ENCODE peak calls at places on chromosomes 3 and 15, in ten cellular contexts. One of them, this sample, is unnamed.

GRCh38 chr15:70490838-70491155 is 272.6 kb downstream of the UACA start:
- DNase-seq in keratinocyte: no peak
- DNase-seq in lung: no peak
- DNase-seq in endodermal cell: no peak
- DNase-seq in heart left ventricle: peak; percentile 2
- DNase-seq in psoas muscle: no peak
- DNase-seq in tibial nerve: no peak
- DNase-seq in fibroblast of the aortic adventitia: no peak
- DNase-seq in AG10803: no peak
- DNase-seq in PC-3: no peak
- DNase-seq in this sample: no peak

GRCh38 chr15:40105517-40106202 is 3.0 kb downstream of the BMF start:
- DNase-seq in heart left ventricle: no peak
- DNase-seq in fibroblast of the aortic adventitia: no peak
- DNase-seq in AG10803: no peak
- DNase-seq in keratinocyte: no peak
- DNase-seq in psoas muscle: no peak
- DNase-seq in tibial nerve: no peak
- DNase-seq in lung: no peak
- DNase-seq in endodermal cell: no peak
- DNase-seq in PC-3: no peak
- DNase-seq in this sample: no peak

GRCh38 chr3:170420307-170420821 is 1.7 kb downstream of the CLDN11 start:
- DNase-seq in tibial nerve: no peak
- DNase-seq in psoas muscle: no peak
- DNase-seq in fibroblast of the aortic adventitia: peak; percentile 55
- DNase-seq in heart left ventricle: no peak
- DNase-seq in endodermal cell: peak; percentile 83
- DNase-seq in PC-3: no peak
- DNase-seq in keratinocyte: no peak
- DNase-seq in lung: no peak
- DNase-seq in AG10803: peak; percentile 44
- DNase-seq in this sample: no peak

GRCh38 chr3:99499235-99499798 is 139.1 kb upstream of the COL8A1 start:
- DNase-seq in lung: no peak
- DNase-seq in PC-3: peak; percentile 77
- DNase-seq in endodermal cell: peak; percentile 77
- DNase-seq in fibroblast of the aortic adventitia: peak; percentile 81
- DNase-seq in heart left ventricle: peak; percentile 46
- DNase-seq in psoas muscle: no peak
- DNase-seq in AG10803: peak; percentile 73
- DNase-seq in tibial nerve: no peak
- DNase-seq in keratinocyte: peak; percentile 5
- DNase-seq in this sample: no peak

GRCh38 chr15:67807836-67808235 is 17.5 kb upstream of the SKOR1 start:
- DNase-seq in fibroblast of the aortic adventitia: no peak
- DNase-seq in lung: no peak
- DNase-seq in heart left ventricle: no peak
- DNase-seq in PC-3: no peak
- DNase-seq in tibial nerve: no peak
- DNase-seq in AG10803: no peak
- DNase-seq in endodermal cell: peak; percentile 10
- DNase-seq in psoas muscle: no peak
- DNase-seq in keratinocyte: no peak
- DNase-seq in this sample: no peak

GRCh38 chr15:50848349-50848748 is 60.1 kb upstream of the AP4E1 start:
- DNase-seq in AG10803: no peak
- DNase-seq in tibial nerve: no peak
- DNase-seq in psoas muscle: no peak
- DNase-seq in lung: no peak
- DNase-seq in PC-3: no peak
- DNase-seq in endodermal cell: no peak
- DNase-seq in keratinocyte: no peak
- DNase-seq in fibroblast of the aortic adventitia: no peak
- DNase-seq in heart left ventricle: no peak
- DNase-seq in this sample: no peak

GRCh38 chr3:9074079-9074478 is 110.8 kb upstream of the RAD18 start:
- DNase-seq in endodermal cell: no peak
- DNase-seq in tibial nerve: no peak
- DNase-seq in AG10803: peak; percentile 67
- DNase-seq in lung: no peak
- DNase-seq in PC-3: no peak
- DNase-seq in psoas muscle: no peak
- DNase-seq in fibroblast of the aortic adventitia: peak; percentile 52
- DNase-seq in keratinocyte: no peak
- DNase-seq in heart left ventricle: no peak
- DNase-seq in this sample: no peak

GRCh38 chr3:8644748-8645390 is at the start of gene SSUH2:
- DNase-seq in tibial nerve: no peak
- DNase-seq in heart left ventricle: no peak
- DNase-seq in keratinocyte: no peak
- DNase-seq in fibroblast of the aortic adventitia: no peak
- DNase-seq in endodermal cell: no peak
- DNase-seq in AG10803: no peak
- DNase-seq in psoas muscle: no peak
- DNase-seq in lung: no peak
- DNase-seq in PC-3: no peak
- DNase-seq in this sample: no peak

GRCh38 chr3:194806991-194807685 is 121.5 kb downstream of the FAM43A start:
- DNase-seq in AG10803: peak; percentile 67
- DNase-seq in tibial nerve: no peak
- DNase-seq in heart left ventricle: no peak
- DNase-seq in keratinocyte: no peak
- DNase-seq in endodermal cell: peak; percentile 21
- DNase-seq in PC-3: no peak
- DNase-seq in lung: no peak
- DNase-seq in psoas muscle: no peak
- DNase-seq in fibroblast of the aortic adventitia: peak; percentile 51
- DNase-seq in this sample: no peak

GRCh38 chr3:191356586-191357439 is 26.5 kb upstream of the UTS2B start:
- DNase-seq in psoas muscle: no peak
- DNase-seq in endodermal cell: peak; percentile 51
- DNase-seq in heart left ventricle: peak; percentile 54
- DNase-seq in fibroblast of the aortic adventitia: peak; percentile 87
- DNase-seq in keratinocyte: peak; percentile 67
- DNase-seq in lung: peak; percentile 34
- DNase-seq in AG10803: peak; percentile 73
- DNase-seq in tibial nerve: no peak
- DNase-seq in PC-3: peak; percentile 77
- DNase-seq in this sample: no peak

GRCh38 chr3:43071313-43071893 is 34.5 kb downstream of the POMGNT2 start:
- DNase-seq in keratinocyte: no peak
- DNase-seq in PC-3: peak; percentile 49
- DNase-seq in fibroblast of the aortic adventitia: no peak
- DNase-seq in tibial nerve: no peak
- DNase-seq in AG10803: no peak
- DNase-seq in psoas muscle: no peak
- DNase-seq in endodermal cell: peak; percentile 82
- DNase-seq in heart left ventricle: no peak
- DNase-seq in lung: no peak
- DNase-seq in this sample: no peak

GRCh38 chr3:40009991-40010390 is 200.6 kb downstream of the MYRIP start:
- DNase-seq in psoas muscle: no peak
- DNase-seq in PC-3: no peak
- DNase-seq in lung: no peak
- DNase-seq in keratinocyte: no peak
- DNase-seq in endodermal cell: no peak
- DNase-seq in tibial nerve: no peak
- DNase-seq in heart left ventricle: no peak
- DNase-seq in AG10803: no peak
- DNase-seq in fibroblast of the aortic adventitia: peak; percentile 23
- DNase-seq in this sample: no peak

GRCh38 chr15:78934063-78935023 is 10.5 kb downstream of the CTSH start:
- DNase-seq in lung: no peak
- DNase-seq in AG10803: no peak
- DNase-seq in keratinocyte: no peak
- DNase-seq in fibroblast of the aortic adventitia: peak; percentile 79
- DNase-seq in psoas muscle: peak; percentile 52
- DNase-seq in PC-3: no peak
- DNase-seq in endodermal cell: peak; percentile 43
- DNase-seq in heart left ventricle: peak; percentile 47
- DNase-seq in tibial nerve: no peak
- DNase-seq in this sample: no peak

GRCh38 chr3:63364495-63364894 is 86.4 kb downstream of the SYNPR start:
- DNase-seq in heart left ventricle: no peak
- DNase-seq in psoas muscle: no peak
- DNase-seq in endodermal cell: no peak
- DNase-seq in PC-3: peak; percentile 63
- DNase-seq in lung: no peak
- DNase-seq in tibial nerve: no peak
- DNase-seq in fibroblast of the aortic adventitia: peak; percentile 73
- DNase-seq in AG10803: peak; percentile 46
- DNase-seq in keratinocyte: peak; percentile 23
- DNase-seq in this sample: no peak

DNA sequence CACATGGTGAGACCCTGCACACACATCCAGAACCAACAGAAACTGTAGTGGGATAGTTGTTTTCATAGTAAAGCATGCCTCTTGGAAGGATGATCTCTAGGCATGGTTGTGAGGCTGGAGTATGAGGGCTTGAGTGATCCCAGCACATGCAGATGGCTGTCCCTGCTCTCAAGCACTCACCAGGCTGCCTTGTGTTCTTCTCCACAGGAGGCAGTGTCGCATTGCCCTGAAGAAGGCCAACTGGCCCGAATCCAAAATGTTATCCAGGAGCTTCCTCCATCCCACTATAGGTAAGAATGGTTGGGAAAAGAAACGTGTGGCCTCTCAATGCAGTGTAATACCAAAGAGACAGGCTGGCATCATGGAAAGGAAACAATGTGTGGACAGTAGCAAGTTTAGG is 82.7 kb downstream of the TMEM39A start:
- DNase-seq in endodermal cell: no peak
- DNase-seq in lung: no peak
- DNase-seq in heart left ventricle: no peak
- DNase-seq in tibial nerve: no peak
- DNase-seq in fibroblast of the aortic adventitia: no peak
- DNase-seq in AG10803: no peak
- DNase-seq in psoas muscle: no peak
- DNase-seq in PC-3: peak; percentile 39
- DNase-seq in keratinocyte: no peak
- DNase-seq in this sample: no peak
- TF ChIP-seq CTCF in endodermal cell: peak; percentile 40
- TF ChIP-seq CTCF in lung: no peak
- TF ChIP-seq CTCF in heart left ventricle: peak; percentile 14
- TF ChIP-seq CTCF in tibial nerve: no peak
- TF ChIP-seq CTCF in fibroblast of the aortic adventitia: no peak
- TF ChIP-seq CTCF in AG10803: no peak
- TF ChIP-seq CTCF in psoas muscle: no peak
- TF ChIP-seq CTCF in PC-3: peak; percentile 44
- TF ChIP-seq CTCF in keratinocyte: no peak
- TF ChIP-seq CTCF in this sample: no peak

GRCh38 chr15:45307230-45307924 is 55.3 kb downstream of the SLC28A2 start:
- DNase-seq in psoas muscle: no peak
- DNase-seq in keratinocyte: no peak
- DNase-seq in fibroblast of the aortic adventitia: peak; percentile 82
- DNase-seq in endodermal cell: no peak
- DNase-seq in AG10803: peak; percentile 60
- DNase-seq in lung: no peak
- DNase-seq in heart left ventricle: no peak
- DNase-seq in tibial nerve: no peak
- DNase-seq in PC-3: peak; percentile 71
- DNase-seq in this sample: no peak
- H3K4me3 ChIP-seq in psoas muscle: no peak overlapping the region
- H3K4me3 ChIP-seq in keratinocyte: no peak overlapping the region
- H3K4me3 ChIP-seq in fibroblast of the aortic adventitia: peak overlapping the region; percentile 47
- H3K4me3 ChIP-seq in endodermal cell: no peak overlapping the region
- H3K4me3 ChIP-seq in AG10803: peak overlapping the region; percentile 47
- H3K4me3 ChIP-seq in lung: no peak overlapping the region
- H3K4me3 ChIP-seq in heart left ventricle: no peak overlapping the region
- H3K4me3 ChIP-seq in tibial nerve: no peak overlapping the region
- H3K4me3 ChIP-seq in PC-3: peak overlapping the region; percentile 42
- H3K4me3 ChIP-seq in this sample: peak overlapping the region; percentile 37

GRCh38 chr3:154040283-154040682 is 80.9 kb upstream of the ARHGEF26 start:
- DNase-seq in heart left ventricle: no peak
- DNase-seq in endodermal cell: no peak
- DNase-seq in keratinocyte: peak; percentile 4
- DNase-seq in psoas muscle: no peak
- DNase-seq in AG10803: peak; percentile 15
- DNase-seq in fibroblast of the aortic adventitia: peak; percentile 28
- DNase-seq in tibial nerve: no peak
- DNase-seq in PC-3: peak; percentile 69
- DNase-seq in lung: no peak
- DNase-seq in this sample: no peak
- TF ChIP-seq CTCF in heart left ventricle: peak; percentile 16
- TF ChIP-seq CTCF in endodermal cell: peak; percentile 55
- TF ChIP-seq CTCF in keratinocyte: peak; percentile 41
- TF ChIP-seq CTCF in psoas muscle: no peak
- TF ChIP-seq CTCF in AG10803: peak; percentile 51
- TF ChIP-seq CTCF in fibroblast of the aortic adventitia: peak; percentile 43
- TF ChIP-seq CTCF in tibial nerve: no peak
- TF ChIP-seq CTCF in PC-3: peak; percentile 68
- TF ChIP-seq CTCF in lung: no peak
- TF ChIP-seq CTCF in this sample: no peak

DNA sequence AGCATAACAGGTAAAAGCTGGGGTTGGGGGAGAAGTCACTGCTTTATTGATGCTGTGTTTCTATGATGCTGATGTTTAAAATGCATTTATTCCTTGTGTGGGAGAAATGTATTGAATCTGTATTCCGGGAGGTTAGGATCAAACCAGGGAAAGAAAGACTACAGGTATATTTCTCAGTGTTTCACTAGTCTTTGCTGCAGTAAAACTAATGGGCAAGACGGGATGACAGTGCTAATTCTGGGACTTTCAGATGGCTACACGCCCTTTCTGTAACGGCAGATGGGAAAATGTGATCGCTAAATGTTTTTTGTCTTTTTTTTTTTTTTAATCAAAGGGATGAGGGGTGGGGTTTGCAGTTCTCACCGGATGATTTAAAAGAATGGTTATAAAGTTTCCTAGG is 392 bp downstream of the CNTN6 start:
- DNase-seq in fibroblast of the aortic adventitia: no peak
- DNase-seq in tibial nerve: no peak
- DNase-seq in keratinocyte: no peak
- DNase-seq in endodermal cell: no peak
- DNase-seq in heart left ventricle: no peak
- DNase-seq in AG10803: no peak
- DNase-seq in PC-3: no peak
- DNase-seq in lung: no peak
- DNase-seq in psoas muscle: no peak
- DNase-seq in this sample: no peak
- H3K4me3 ChIP-seq in fibroblast of the aortic adventitia: no peak overlapping the region
- H3K4me3 ChIP-seq in tibial nerve: no peak overlapping the region
- H3K4me3 ChIP-seq in keratinocyte: no peak overlapping the region
- H3K4me3 ChIP-seq in endodermal cell: no peak overlapping the region
- H3K4me3 ChIP-seq in heart left ventricle: no peak overlapping the region
- H3K4me3 ChIP-seq in AG10803: no peak overlapping the region
- H3K4me3 ChIP-seq in PC-3: no peak overlapping the region
- H3K4me3 ChIP-seq in lung: no peak overlapping the region
- H3K4me3 ChIP-seq in psoas muscle: no peak overlapping the region
- H3K4me3 ChIP-seq in this sample: peak overlapping the region; percentile 37

DNA sequence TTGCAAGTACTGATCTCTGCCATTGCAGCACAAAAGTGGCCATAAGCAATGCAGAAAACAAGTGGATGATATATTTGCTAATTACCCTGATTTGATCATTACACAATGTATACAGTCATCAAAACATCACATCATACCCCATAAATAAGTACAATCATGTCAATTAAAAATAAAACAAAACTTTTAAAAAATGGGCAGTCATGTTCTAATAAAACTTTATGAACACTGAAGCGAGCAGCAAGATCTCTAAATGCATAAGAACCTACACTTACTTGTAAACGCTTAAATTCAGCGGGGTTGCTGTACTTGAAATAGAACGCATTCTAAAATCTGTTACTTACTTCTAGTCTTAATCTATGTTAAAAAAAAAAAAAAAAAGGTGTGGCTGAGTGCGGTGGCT is 73.4 kb downstream of the AQR start:
- DNase-seq in PC-3: no peak
- DNase-seq in endodermal cell: no peak
- DNase-seq in tibial nerve: no peak
- DNase-seq in keratinocyte: no peak
- DNase-seq in AG10803: no peak
- DNase-seq in psoas muscle: no peak
- DNase-seq in fibroblast of the aortic adventitia: no peak
- DNase-seq in heart left ventricle: no peak
- DNase-seq in lung: no peak
- DNase-seq in this sample: no peak
- TF ChIP-seq CTCF in PC-3: no peak
- TF ChIP-seq CTCF in endodermal cell: no peak
- TF ChIP-seq CTCF in tibial nerve: no peak
- TF ChIP-seq CTCF in keratinocyte: no peak
- TF ChIP-seq CTCF in AG10803: no peak
- TF ChIP-seq CTCF in psoas muscle: no peak
- TF ChIP-seq CTCF in fibroblast of the aortic adventitia: no peak
- TF ChIP-seq CTCF in heart left ventricle: no peak
- TF ChIP-seq CTCF in lung: no peak
- TF ChIP-seq CTCF in this sample: no peak